ENCODE peak calls at places on chromosome 2, in four cellular contexts. Q is activated CD4-positive, alpha-beta T cell treated with anti-CD3 and anti-CD28 coated beads, Interleukin-2, amount 10 ng/mL, durations not matched to agents 7 days and 5 days; N is NCI-H1105; C is GM12891. P is an unnamed sample.

GRCh38 chr2:88865801-88866353 is 174.4 kb downstream of the RPIA start:
- DNase-seq in Q (no peak), N (no peak), C (no peak), P (peak)

GRCh38 chr2:133452561-133452960 is 115.7 kb downstream of the NCKAP5 start:
- DNase-seq in Q (no peak), N (no peak), C (no peak), P (no peak)

GRCh38 chr2:162524192-162524591 is 180.3 kb downstream of the GCA start:
- DNase-seq in Q (no peak), N (no peak), C (no peak), P (no peak)

GRCh38 chr2:234725528-234726264 is 226.1 kb upstream of the SH3BP4 start:
- DNase-seq in Q (no peak), N (no peak), C (no peak), P (no peak)

GRCh38 chr2:161049571-161049970 is 110.7 kb upstream of the TANK start:
- DNase-seq in Q (no peak), N (no peak), C (no peak), P (no peak)

GRCh38 chr2:207330912-207331311 is 165.2 kb upstream of the KLF7 start:
- DNase-seq in Q (peak), N (no peak), C (no peak), P (peak)

GRCh38 chr2:207766697-207767460 is 2.8 kb downstream of the FZD5 start:
- DNase-seq in Q (no peak), N (peak), C (no peak), P (peak)

GRCh38 chr2:11546072-11546471 is 12.2 kb downstream of the GREB1 start:
- DNase-seq in Q (no peak), N (no peak), C (no peak), P (no peak)

GRCh38 chr2:181657379-181657778 is 474 bp upstream of the CERKL start:
- DNase-seq in Q (no peak), N (no peak), C (no peak), P (no peak)

GRCh38 chr2:207617011-207617671 is 8.1 kb downstream of the METTL21A start:
- DNase-seq in Q (no peak), N (no peak), C (no peak), P (no peak)

GRCh38 chr2:180359522-180360282 is 352.6 kb upstream of the CWC22 start:
- DNase-seq in Q (no peak), N (peak), C (no peak), P (peak)

GRCh38 chr2:45570671-45571334 is 40.3 kb downstream of the SRBD1 start:
- DNase-seq in Q (no peak), N (no peak), C (no peak), P (no peak)

GRCh38 chr2:213806125-213806726 is 522.0 kb downstream of the SPAG16 start:
- DNase-seq in Q (no peak), N (peak), C (no peak), P (no peak)

P was measured in GM06990.